ENCODE peak calls at places on chromosomes 12 and 14, in four cellular contexts. Z is heart right ventricle, N is RPMI8226, F is GM12892. Y is an unnamed sample.

GRCh38 chr12:68336754-68337343 is 4.7 kb upstream of the MDM1 start:
- DNase-seq in Z (no peak), N (no peak), F (no peak), Y (no peak)

GRCh38 chr14:70886421-70887206 is 20.6 kb upstream of the PCNX1 start:
- DNase-seq in F (no peak), Z (no peak), N (peak; percentile 68), Y (peak; percentile 34)

GRCh38 chr14:23523229-23524016 is 28.1 kb downstream of the ZFHX2 start:
- DNase-seq in F (no peak), N (no peak), Z (no peak), Y (no peak)

GRCh38 chr14:66069830-66070541 is 416.2 kb upstream of the CCDC196 start:
- DNase-seq in F (no peak), N (no peak), Z (no peak), Y (no peak)

GRCh38 chr14:69535230-69535848 is 39.3 kb downstream of the CCDC177 start:
- DNase-seq in F (no peak), Z (no peak), N (no peak), Y (no peak)

GRCh38 chr12:128684357-128684756 is 139.4 kb downstream of the SLC15A4 start:
- DNase-seq in F (no peak), Z (no peak), N (no peak), Y (no peak)

GRCh38 chr14:49497725-49498348 is 88.3 kb downstream of the RPS29 start:
- DNase-seq in N (peak; percentile 63), F (no peak), Z (no peak), Y (no peak)

GRCh38 chr12:49974231-49974675 is 1.5 kb downstream of the AQP6 start:
- DNase-seq in F (no peak), Z (peak; percentile 69), N (peak; percentile 33), Y (no peak)

GRCh38 chr14:35292770-35293561 is 784 bp downstream of the PSMA6 start:
- DNase-seq in N (no peak), F (no peak), Z (no peak), Y (no peak)

GRCh38 chr12:67669217-67669924 is 20.8 kb downstream of the DYRK2 start:
- DNase-seq in N (no peak), Z (no peak), F (no peak), Y (no peak)

GRCh38 chr14:53109688-53110041 is 43.5 kb downstream of the DDHD1 start:
- DNase-seq in F (no peak), N (no peak), Z (no peak), Y (no peak)

GRCh38 chr12:94875525-94875924 is 128.0 kb downstream of the NDUFA12 start:
- DNase-seq in Z (no peak), N (peak; percentile 45), F (peak; percentile 32), Y (no peak)

GRCh38 chr14:104547998-104548700 is 31.4 kb upstream of the C14orf180 start:
- DNase-seq in Z (no peak), N (no peak), F (peak; percentile 11), Y (no peak)

GRCh38 chr12:82414926-82415325 is 56.6 kb downstream of the METTL25 start:
- DNase-seq in Z (no peak), N (no peak), F (no peak), Y (no peak)

GRCh38 chr14:103880334-103880985 is 33.1 kb upstream of the PPP1R13B start:
- DNase-seq in Z (peak; percentile 86), F (no peak), N (peak; percentile 91), Y (peak; percentile 51)

GRCh38 chr14:57834001-57834598 is 31.8 kb downstream of the SLC35F4 start:
- DNase-seq in N (no peak), Z (no peak), F (no peak), Y (no peak)

GRCh38 chr14:33943081-33943480 is 7.8 kb downstream of the EGLN3 start:
- DNase-seq in F (no peak), N (peak; percentile 70), Z (no peak), Y (no peak)

GRCh38 chr12:69214169-69214568 is 25.2 kb upstream of the CPSF6 start:
- DNase-seq in N (no peak), F (no peak), Z (no peak), Y (no peak)

GRCh38 chr12:24909667-24910066 is 39.2 kb downstream of the BCAT1 start:
- DNase-seq in N (no peak), F (no peak), Z (no peak), Y (no peak)

GRCh38 chr12:106986135-106986534 is 811 bp downstream of the MTERF2 start:
- DNase-seq in Z (no peak), N (no peak), F (no peak), Y (no peak)

GRCh38 chr12:78210894-78211302 is 380.2 kb downstream of the NAV3 start:
- DNase-seq in Z (no peak), N (no peak), F (no peak), Y (no peak)

GRCh38 chr14:102928412-102929348 is 6.2 kb downstream of the AMN start:
- DNase-seq in F (peak; percentile 89), Z (peak; percentile 63), N (no peak), Y (peak; percentile 81)

GRCh38 chr12:75207338-75208083 is 2.1 kb downstream of the KCNC2 start:
- DNase-seq in F (no peak), N (no peak), Z (no peak), Y (no peak)

GRCh38 chr12:75457191-75457590 is 23.4 kb upstream of the GLIPR1 start:
- DNase-seq in Z (no peak), F (no peak), N (no peak), Y (no peak)

GRCh38 chr14:103597623-103598372 is 31.2 kb upstream of the KLC1 start:
- DNase-seq in N (no peak), F (no peak), Z (no peak), Y (no peak)

GRCh38 chr12:25187781-25188180 is 7.2 kb downstream of the DNAI7 start:
- DNase-seq in Z (no peak), F (no peak), N (no peak), Y (no peak)

GRCh38 chr14:30958555-30959407 is 66.7 kb upstream of the AP4S1 start:
- DNase-seq in Z (no peak), N (no peak), F (no peak), Y (no peak)

GRCh38 chr12:131902332-131903241 is 8.2 kb downstream of the ULK1 start:
- DNase-seq in N (no peak), F (no peak), Z (no peak), Y (no peak)

Y was measured in T-cell.